ENCODE peak calls at places on chromosomes 7 and 10, in ten cellular contexts. Y is HepG2, J is spleen, K is stomach, B is H1, G is suprapubic skin, H is sigmoid colon, C is GM23338, U is HCT116, E is transverse colon. R is an unnamed sample. For H3K4me1, the result is how much of the 10 kb centered on the place peaks cover.

GRCh38 chr7:78620931-78621330 is 822.4 kb downstream of the PHTF2 start:
- DNase-seq in Y (peak), J (no peak), K (no peak), B (peak), G (no peak), H (no peak), C (peak), U (no peak), E (no peak), R (no peak)

GRCh38 chr7:140656548-140657515 is 15.9 kb upstream of the ADCK2 start:
- DNase-seq in Y (peak), J (peak), K (peak), B (no peak), G (peak), H (peak), C (no peak), U (no peak), E (peak), R (peak)

GRCh38 chr10:60236869-60237524 is 152.7 kb downstream of the ANK3 start:
- DNase-seq in Y (no peak), J (peak), K (peak), B (no peak), G (no peak), H (peak), C (no peak), U (no peak), E (peak), R (no peak)

GRCh38 chr10:71829171-71829570 is 21.9 kb downstream of the PSAP start:
- DNase-seq in Y (no peak), J (peak), K (no peak), B (no peak), G (no peak), H (peak), C (no peak), U (no peak), E (no peak), R (no peak)

GRCh38 chr10:770975-771374 is 81.5 kb upstream of the DIP2C start:
- DNase-seq in Y (no peak), J (no peak), K (peak), B (no peak), G (peak), H (no peak), C (no peak), U (no peak), E (no peak), R (no peak)

GRCh38 chr7:47407821-47408674 is 173.9 kb downstream of the TNS3 start:
- DNase-seq in Y (no peak), J (peak), K (peak), B (no peak), G (peak), H (peak), C (no peak), U (no peak), E (peak), R (no peak)

GRCh38 chr10:50398383-50398782 is 147.1 kb upstream of the ASAH2 start:
- DNase-seq in Y (no peak), J (no peak), K (no peak), B (no peak), G (no peak), H (no peak), C (no peak), U (no peak), E (no peak), R (no peak)

GRCh38 chr10:88898727-88899126 is 18.7 kb downstream of the STAMBPL1 start:
- DNase-seq in Y (no peak), J (no peak), K (no peak), B (no peak), G (no peak), H (no peak), C (no peak), U (no peak), E (no peak), R (no peak)

GRCh38 chr10:84188815-84189214 is 5.5 kb upstream of the CDHR1 start:
- DNase-seq in Y (no peak), J (peak), K (no peak), B (no peak), G (no peak), H (no peak), C (no peak), U (no peak), E (peak), R (no peak)

GRCh38 chr10:102674566-102674965 is 30.3 kb downstream of the TRIM8 start:
- DNase-seq in Y (peak), J (no peak), K (no peak), B (no peak), G (no peak), H (no peak), C (no peak), U (no peak), E (no peak), R (no peak)

GRCh38 chr10:102673961-102674511 is 29.8 kb downstream of the TRIM8 start:
- DNase-seq in Y (peak), J (peak), K (peak), B (no peak), G (no peak), H (peak), C (peak), U (no peak), E (peak), R (no peak)

GRCh38 chr10:102675887-102676616 is 31.8 kb downstream of the TRIM8 start:
- DNase-seq in Y (peak), J (no peak), K (no peak), B (no peak), G (no peak), H (peak), C (no peak), U (no peak), E (no peak), R (no peak)

GRCh38 chr10:102676916-102677315 is 32.6 kb downstream of the TRIM8 start:
- DNase-seq in Y (no peak), J (no peak), K (no peak), B (no peak), G (no peak), H (peak), C (no peak), U (no peak), E (no peak), R (no peak)

GRCh38 chr10:102675151-102675886 is 31.0 kb downstream of the TRIM8 start:
- DNase-seq in Y (no peak), J (no peak), K (no peak), B (no peak), G (no peak), H (peak), C (no peak), U (no peak), E (no peak), R (no peak)
- H3K4me1 ChIP-seq in Y (half or more), J (under half), K (half or more), B (under half), G (half or more), H (half or more), C (half or more), U (under half), E (under half), R (under half)

GRCh38 chr7:44064791-44065430 is 456 bp downstream of the PGAM2 start:
- DNase-seq in Y (no peak), J (peak), K (no peak), B (no peak), G (peak), H (peak), C (peak), U (no peak), E (peak), R (no peak)

GRCh38 chr7:44062903-44063295 is 2.5 kb downstream of the PGAM2 start:
- DNase-seq in Y (no peak), J (no peak), K (no peak), B (no peak), G (peak), H (no peak), C (no peak), U (no peak), E (peak), R (no peak)

GRCh38 chr7:44063547-44063893 is 1.8 kb downstream of the PGAM2 start:
- DNase-seq in Y (no peak), J (no peak), K (no peak), B (no peak), G (no peak), H (peak), C (peak), U (no peak), E (peak), R (no peak)

GRCh38 chr7:44065431-44066110 is at the start of gene PGAM2:
- DNase-seq in Y (no peak), J (peak), K (no peak), B (no peak), G (no peak), H (peak), C (peak), U (no peak), E (peak), R (no peak)

DNA sequence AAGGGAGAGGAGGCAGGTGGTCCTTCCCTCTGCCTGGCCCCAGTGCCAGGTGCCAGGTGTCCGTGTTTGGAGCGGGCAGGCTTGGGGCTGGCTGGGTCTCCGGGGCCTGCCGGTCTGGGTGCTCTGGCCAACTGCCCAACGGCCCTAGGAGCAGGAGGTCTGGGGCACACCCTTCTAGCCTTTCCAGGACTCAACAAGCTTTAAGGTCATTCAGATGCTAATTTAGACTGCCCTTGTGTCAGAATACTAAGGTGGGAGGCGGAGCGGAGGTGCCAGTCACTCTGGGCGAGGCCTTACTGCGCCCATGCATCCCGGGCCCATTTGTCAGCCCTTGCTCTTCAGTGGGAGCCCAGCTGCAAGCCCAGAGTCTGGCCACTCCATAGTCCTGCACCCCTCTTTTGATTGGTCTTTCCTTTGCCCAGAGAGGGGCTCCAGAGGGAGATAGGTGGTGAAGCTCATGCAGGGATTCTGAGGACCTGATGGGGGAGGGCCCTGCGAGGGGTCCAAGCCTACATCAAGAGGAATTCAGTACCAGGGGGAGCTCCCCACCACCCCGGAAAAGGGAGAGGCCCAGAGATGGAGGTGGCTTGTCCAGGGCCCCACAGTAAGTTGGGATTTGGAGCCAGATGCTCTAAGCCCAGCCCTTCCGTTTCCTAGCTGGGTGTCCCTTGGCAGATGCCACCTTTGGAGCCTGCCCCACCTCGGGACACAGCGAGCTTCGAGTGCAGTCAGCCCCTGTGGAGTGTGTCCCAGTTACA is 1.3 kb downstream of the PGAM2 start:
- DNase-seq in Y (no peak), J (peak), K (no peak), B (no peak), G (peak), H (peak), C (peak), U (no peak), E (peak), R (no peak)
- H3K4me3 ChIP-seq in Y (no peak), J (no peak), K (no peak), B (peak), G (no peak), H (no peak), C (peak), U (no peak), E (no peak), R (no peak)

GRCh38 chr10:86979977-86980448 is 11.7 kb downstream of the ADIRF start:
- DNase-seq in Y (no peak), J (no peak), K (no peak), B (no peak), G (no peak), H (no peak), C (no peak), U (no peak), E (peak), R (no peak)
- TF ChIP-seq POLR2AphosphoS5 in Y (no peak), J (peak), K (peak), B (no peak), G (no peak), H (peak), C (no peak), U (no peak), E (no peak), R (peak)

DNA sequence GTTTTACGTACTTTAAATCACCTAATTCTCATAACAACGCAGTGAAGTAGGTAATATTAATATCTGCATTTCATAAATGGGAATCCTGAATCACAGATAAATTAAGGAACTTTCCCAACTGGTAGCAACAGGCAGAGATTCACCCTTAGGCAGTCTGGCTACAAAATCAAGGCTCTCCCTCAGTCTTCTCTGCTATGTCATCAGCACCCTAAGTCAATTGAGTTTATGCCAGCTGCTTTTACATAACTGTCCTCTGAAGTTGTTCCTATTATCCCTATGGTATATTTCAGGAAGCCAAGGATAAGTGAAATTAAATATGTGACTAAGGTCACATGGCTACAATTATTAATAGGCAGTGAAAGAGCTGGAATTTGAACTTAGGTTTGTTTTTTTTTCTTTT is 338.3 kb upstream of the KIAA1217 start:
- DNase-seq in Y (no peak), J (no peak), K (no peak), B (no peak), G (no peak), H (no peak), C (no peak), U (no peak), E (no peak), R (no peak)
- H3K4me1 ChIP-seq in Y (under half), J (under half), K (under half), B (under half), G (under half), H (under half), C (under half), U (under half), E (under half), R (under half)

GRCh38 chr7:112940314-112940732 is 146.3 kb downstream of the GPR85 start:
- DNase-seq in Y (no peak), J (no peak), K (no peak), B (no peak), G (no peak), H (no peak), C (peak), U (no peak), E (no peak), R (no peak)

GRCh38 chr7:112938895-112939588 is 147.6 kb downstream of the GPR85 start:
- DNase-seq in Y (peak), J (peak), K (no peak), B (no peak), G (no peak), H (peak), C (peak), U (no peak), E (peak), R (peak)

GRCh38 chr7:112933598-112933997 is 143.4 kb upstream of the TMEM168 start:
- DNase-seq in Y (no peak), J (no peak), K (no peak), B (no peak), G (no peak), H (no peak), C (peak), U (no peak), E (no peak), R (no peak)

GRCh38 chr7:112939589-112940313 is 146.9 kb downstream of the GPR85 start:
- DNase-seq in Y (peak), J (peak), K (peak), B (peak), G (peak), H (peak), C (peak), U (peak), E (peak), R (peak)

DNA sequence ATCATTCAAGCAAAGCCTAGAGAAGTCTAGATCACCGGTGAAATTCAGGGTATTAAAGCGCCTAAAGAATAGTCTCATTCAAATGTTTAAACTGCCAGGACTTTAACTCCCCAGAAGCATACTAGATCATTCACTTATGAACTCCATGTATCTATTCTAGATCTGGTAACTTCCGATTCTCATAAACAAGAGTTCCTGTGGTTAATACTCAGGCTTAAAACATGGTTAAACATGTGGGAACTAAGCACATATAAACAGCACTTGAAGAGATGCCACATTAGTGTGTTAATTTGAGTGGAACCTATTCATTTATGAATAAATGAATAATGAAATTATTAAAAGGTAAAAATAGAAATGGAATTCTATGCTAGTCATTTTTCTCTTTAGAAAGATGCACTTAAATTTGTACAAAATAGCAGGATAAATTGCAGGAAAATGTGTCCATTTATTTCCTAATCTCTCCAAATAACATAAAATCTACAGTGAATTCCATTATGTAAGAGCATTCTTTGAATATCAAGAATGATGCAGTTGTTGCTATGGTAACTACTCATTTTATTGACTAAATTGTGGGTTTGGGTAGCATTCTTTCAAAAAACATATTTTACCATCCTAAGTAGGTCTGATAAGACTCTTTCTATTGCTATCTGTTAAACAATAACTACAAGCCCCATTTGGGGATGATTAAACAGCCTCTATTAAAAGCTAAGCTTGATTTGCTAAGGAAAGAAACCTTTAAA is 147.6 kb upstream of the TMEM168 start:
- DNase-seq in Y (no peak), J (no peak), K (no peak), B (no peak), G (no peak), H (no peak), C (no peak), U (no peak), E (no peak), R (no peak)
- H3K4me3 ChIP-seq in Y (peak), J (no peak), K (peak), B (no peak), G (peak), H (peak), C (peak), U (no peak), E (no peak), R (no peak)

GRCh38 chr7:22582860-22583640 is 83.1 kb upstream of the STEAP1B start:
- DNase-seq in Y (no peak), J (no peak), K (peak), B (no peak), G (no peak), H (no peak), C (peak), U (no peak), E (no peak), R (peak)
- TF ChIP-seq POLR2AphosphoS5 in Y (no peak), J (no peak), K (peak), B (no peak), G (no peak), H (no peak), C (no peak), U (no peak), E (no peak), R (peak)

GRCh38 chr10:79176949-79177602 is 108.3 kb downstream of the ZMIZ1 start:
- DNase-seq in Y (peak), J (no peak), K (no peak), B (no peak), G (no peak), H (peak), C (no peak), U (no peak), E (no peak), R (no peak)
- H3K4me1 ChIP-seq in Y (half or more), J (under half), K (half or more), B (under half), G (half or more), H (half or more), C (under half), U (under half), E (under half), R (under half)

R was measured in prostate gland.